ENCODE peak calls at places on chromosomes 13 and 19, in seven cellular contexts. P is suprapubic skin, T is breast epithelium, M is GM23338, Y is spleen, A is transverse colon, I is GM12892. F is an unnamed sample.

GRCh38 chr13:58852076-58852475 is 1220.5 kb downstream of the PCDH17 start:
- DNase-seq in A (no peak), Y (no peak), I (no peak), M (no peak), P (no peak), T (no peak), F (no peak)

GRCh38 chr19:50718255-50719118 is 1.1 kb downstream of the SHANK1 start:
- DNase-seq in P (no peak), Y (no peak), I (no peak), A (no peak), T (no peak), M (peak), F (no peak)

GRCh38 chr19:328025-328505 is 16.5 kb downstream of the MIER2 start:
- DNase-seq in I (no peak), T (no peak), M (no peak), P (no peak), Y (no peak), A (no peak), F (no peak)

GRCh38 chr13:36430247-36431203 is 1.8 kb upstream of the CCNA1 start:
- DNase-seq in Y (no peak), M (peak), P (no peak), A (no peak), T (no peak), I (no peak), F (no peak)

GRCh38 chr19:40466219-40467006 is at the start of gene SPTBN4:
- DNase-seq in P (peak), I (no peak), T (peak), M (no peak), A (peak), Y (peak), F (peak)

GRCh38 chr13:49499889-49500660 is 4.3 kb downstream of the PHF11 start:
- DNase-seq in Y (no peak), T (no peak), A (no peak), P (no peak), I (no peak), M (no peak), F (no peak)

GRCh38 chr13:108227651-108228272 is 9.6 kb downstream of the ABHD13 start:
- DNase-seq in P (no peak), T (no peak), I (no peak), A (no peak), M (peak), Y (no peak), F (no peak)

GRCh38 chr19:30543243-30543945 is 171.2 kb downstream of the ZNF536 start:
- DNase-seq in Y (no peak), P (no peak), M (no peak), T (no peak), I (no peak), A (no peak), F (no peak)

GRCh38 chr19:2820112-2820702 is 539 bp downstream of the ZNF554 start:
- DNase-seq in Y (no peak), P (no peak), A (peak), M (peak), T (no peak), I (peak), F (no peak)

GRCh38 chr13:23610187-23610576 is 40.0 kb downstream of the TNFRSF19 start:
- DNase-seq in A (no peak), T (no peak), Y (no peak), P (no peak), M (no peak), I (no peak), F (no peak)

GRCh38 chr19:4373601-4374441 is 26.5 kb downstream of the SH3GL1 start:
- DNase-seq in I (no peak), M (no peak), P (peak), T (no peak), A (no peak), Y (no peak), F (peak)

GRCh38 chr19:46766569-46767317 is 20.5 kb upstream of the STRN4 start:
- DNase-seq in A (peak), I (peak), M (peak), T (no peak), Y (peak), P (no peak), F (peak)

GRCh38 chr13:27923794-27924528 is 4.2 kb downstream of the PDX1 start:
- DNase-seq in Y (no peak), M (peak), I (peak), T (no peak), A (no peak), P (no peak), F (no peak)

DNA sequence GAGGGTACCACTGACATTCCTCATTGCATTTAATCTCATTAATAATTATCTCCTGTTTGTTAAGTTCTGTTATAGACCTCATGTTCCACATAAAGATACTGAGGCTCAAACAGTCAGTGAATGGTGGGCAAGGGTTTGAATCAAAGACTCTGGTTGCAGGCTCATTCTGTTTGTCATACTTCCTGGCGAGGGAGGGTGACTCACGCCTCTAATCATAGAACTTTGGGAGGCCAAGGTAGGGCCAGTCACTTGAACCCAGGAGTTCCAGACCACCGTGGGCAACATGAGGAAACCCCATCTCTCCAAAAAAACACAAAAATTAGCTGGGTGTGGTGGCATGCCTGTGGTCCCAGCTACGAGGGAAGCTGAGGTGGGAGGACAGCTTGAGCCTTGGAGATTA is 220.7 kb upstream of the MIR17HG start:
- DNase-seq in T (no peak), Y (no peak), A (no peak), I (no peak), P (no peak), M (no peak), F (no peak)
- TF ChIP-seq POLR2AphosphoS5 in T (no peak), Y (no peak), A (no peak), I (no peak), P (no peak), M (no peak), F (no peak)

GRCh38 chr19:11106477-11106876 is 17.2 kb downstream of the LDLR start:
- DNase-seq in T (no peak), Y (no peak), I (no peak), M (no peak), P (no peak), A (peak), F (peak)
- TF ChIP-seq POLR2AphosphoS5 in T (no peak), Y (no peak), I (no peak), M (no peak), P (no peak), A (peak), F (peak)

DNA sequence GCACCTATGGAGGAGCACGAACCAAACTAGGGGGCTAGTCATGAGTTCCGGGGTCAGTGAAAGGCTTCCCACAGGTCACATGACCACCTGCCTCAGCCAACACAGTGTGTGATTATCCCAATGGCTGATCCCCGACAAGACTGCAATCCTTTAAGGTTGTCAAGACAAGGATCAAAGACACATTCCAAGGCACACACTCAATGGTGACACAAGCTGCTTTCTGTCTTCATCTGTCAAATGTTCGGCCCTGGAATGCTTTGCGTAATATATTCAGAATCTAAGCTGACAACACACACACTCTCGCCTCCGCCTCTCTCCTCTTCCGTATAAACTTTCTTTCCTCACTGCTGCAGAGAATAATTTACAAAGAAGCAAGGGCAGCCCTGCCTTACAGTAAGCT is 11.7 kb downstream of the RANBP3 start:
- DNase-seq in I (no peak), T (no peak), A (no peak), P (no peak), Y (no peak), M (no peak), F (peak)
- TF ChIP-seq POLR2AphosphoS5 in I (no peak), T (no peak), A (peak), P (no peak), Y (no peak), M (no peak), F (peak)

GRCh38 chr19:53192771-53193533 is at the start of gene ZNF665:
- DNase-seq in A (peak), Y (peak), I (peak), P (peak), T (peak), M (peak), F (peak)

GRCh38 chr19:53193534-53194222 is 520 bp upstream of the ZNF665 start:
- DNase-seq in Y (no peak), P (no peak), I (no peak), T (no peak), M (no peak), A (no peak), F (no peak)

GRCh38 chr19:53195265-53195879 is 2.2 kb upstream of the ZNF665 start:
- DNase-seq in T (peak), P (no peak), I (peak), Y (peak), M (peak), A (peak), F (peak)

GRCh38 chr19:53196777-53197396 is 3.7 kb upstream of the ZNF665 start:
- DNase-seq in T (peak), P (peak), Y (peak), M (peak), A (peak), I (peak), F (peak)
- TF ChIP-seq POLR2AphosphoS5 in T (peak), P (no peak), Y (peak), M (peak), A (peak), I (peak), F (peak)

GRCh38 chr19:48248081-48248833 is 7.5 kb downstream of the CARD8 start:
- DNase-seq in P (no peak), A (no peak), T (no peak), I (no peak), M (no peak), Y (no peak), F (no peak)

GRCh38 chr19:48247212-48247611 is 8.5 kb downstream of the CARD8 start:
- DNase-seq in Y (no peak), T (no peak), I (no peak), A (no peak), P (no peak), M (no peak), F (no peak)

GRCh38 chr19:48252625-48253024 is 3.1 kb downstream of the CARD8 start:
- DNase-seq in Y (no peak), I (no peak), A (no peak), P (no peak), T (no peak), M (no peak), F (no peak)

GRCh38 chr19:48250290-48251025 is 5.3 kb downstream of the CARD8 start:
- DNase-seq in M (no peak), I (no peak), Y (no peak), P (no peak), A (no peak), T (no peak), F (no peak)

GRCh38 chr19:48249502-48250014 is 6.2 kb downstream of the CARD8 start:
- DNase-seq in M (no peak), P (no peak), Y (peak), T (no peak), I (peak), A (peak), F (peak)
- TF ChIP-seq POLR2AphosphoS5 in M (no peak), P (no peak), Y (peak), T (peak), I (peak), A (peak), F (no peak)